ENCODE peak calls at places on chromosomes 6 and 20, in nine cellular contexts. P, O, E, J, Q, L, I, U and R are unnamed samples.

GRCh38 chr6:95723638-95724037 is 146.3 kb downstream of the MANEA start:
- DNase-seq in J (no peak), I (no peak), O (no peak), E (no peak), P (no peak), Q (no peak), U (no peak), L (no peak), R (no peak)

GRCh38 chr6:90074161-90074560 is 179.9 kb downstream of the GJA10 start:
- DNase-seq in O (peak; percentile 12), P (no peak), L (no peak), I (no peak), J (peak; percentile 43), U (no peak), Q (no peak), E (no peak), R (no peak)

GRCh38 chr6:157631838-157632237 is 191.2 kb upstream of the SNX9 start:
- DNase-seq in Q (no peak), I (no peak), P (no peak), L (no peak), J (no peak), O (no peak), U (no peak), E (no peak), R (no peak)

GRCh38 chr20:20466341-20466879 is 98.5 kb downstream of the INSM1 start:
- DNase-seq in P (no peak), U (peak; percentile 92), J (peak; percentile 94), O (no peak), Q (no peak), E (peak; percentile 79), L (no peak), I (no peak), R (peak; percentile 52)

GRCh38 chr6:130377371-130377770 is 11.6 kb downstream of the TMEM200A start:
- DNase-seq in U (no peak), E (no peak), P (no peak), L (no peak), J (peak; percentile 54), O (no peak), Q (no peak), I (no peak), R (no peak)

GRCh38 chr6:29537714-29538403 is 21.7 kb downstream of the UBD start:
- DNase-seq in I (no peak), J (no peak), U (no peak), O (no peak), P (no peak), E (no peak), Q (no peak), L (no peak), R (no peak)

GRCh38 chr6:158784505-158784904 is 34.7 kb downstream of the EZR start:
- DNase-seq in I (peak; percentile 3), O (no peak), E (no peak), Q (no peak), P (no peak), L (no peak), J (peak; percentile 48), U (no peak), R (no peak)

GRCh38 chr6:167827588-167828324 is 1.0 kb downstream of the AFDN start:
- DNase-seq in J (peak; percentile 45), Q (peak; percentile 26), P (peak; percentile 54), L (no peak), U (no peak), O (peak; percentile 45), E (no peak), I (peak; percentile 23), R (no peak)

GRCh38 chr6:73520688-73521350 is at the start of gene EEF1A1:
- DNase-seq in P (peak; percentile 100), E (peak; percentile 99), J (peak; percentile 100), U (peak; percentile 100), O (peak; percentile 98), I (peak; percentile 99), L (peak; percentile 99), Q (peak; percentile 99), R (peak; percentile 100)

GRCh38 chr20:31496761-31497295 is 17.4 kb upstream of the HM13 start:
- DNase-seq in P (peak; percentile 87), E (no peak), Q (no peak), O (no peak), I (no peak), L (no peak), J (peak; percentile 54), U (no peak), R (no peak)